ENCODE peak calls at places on chromosomes 6 and 20, in four cellular contexts. O is neural progenitor cell, E is keratinocyte, X is adrenal gland. K is an unnamed sample.

GRCh38 chr6:111843347-111844147 is 29.7 kb downstream of the FYN start:
- DNase-seq in X (peak; percentile 7), O (no peak), E (no peak), K (peak; percentile 45)

GRCh38 chr6:113050010-113050893 is 703.1 kb downstream of the RFPL4B start:
- DNase-seq in O (peak; percentile 8), E (no peak), X (no peak), K (no peak)

GRCh38 chr20:20362774-20363435 is 5.0 kb upstream of the INSM1 start:
- DNase-seq in E (no peak), X (no peak), O (peak; percentile 87), K (no peak)

GRCh38 chr20:63123326-63123725 is 92.6 kb downstream of the YTHDF1 start:
- DNase-seq in X (no peak), O (no peak), E (no peak), K (no peak)

GRCh38 chr6:25138697-25139051 is 140.5 kb upstream of the CARMIL1 start:
- DNase-seq in X (no peak), O (no peak), E (no peak), K (no peak)

GRCh38 chr6:122788663-122789062 is 395 bp upstream of the SMPDL3A start:
- DNase-seq in X (no peak), O (peak; percentile 32), E (no peak), K (no peak)

GRCh38 chr20:19964289-19965263 is 52.6 kb upstream of the NAA20 start:
- DNase-seq in X (peak; percentile 56), O (no peak), E (no peak), K (peak; percentile 72)

GRCh38 chr6:144753023-144753705 is 468.0 kb downstream of the UTRN start:
- DNase-seq in O (no peak), E (no peak), X (no peak), K (no peak)

GRCh38 chr6:97669191-97669651 is 386.2 kb upstream of the MMS22L start:
- DNase-seq in X (peak; percentile 1), E (no peak), O (peak; percentile 62), K (peak; percentile 17)

DNA sequence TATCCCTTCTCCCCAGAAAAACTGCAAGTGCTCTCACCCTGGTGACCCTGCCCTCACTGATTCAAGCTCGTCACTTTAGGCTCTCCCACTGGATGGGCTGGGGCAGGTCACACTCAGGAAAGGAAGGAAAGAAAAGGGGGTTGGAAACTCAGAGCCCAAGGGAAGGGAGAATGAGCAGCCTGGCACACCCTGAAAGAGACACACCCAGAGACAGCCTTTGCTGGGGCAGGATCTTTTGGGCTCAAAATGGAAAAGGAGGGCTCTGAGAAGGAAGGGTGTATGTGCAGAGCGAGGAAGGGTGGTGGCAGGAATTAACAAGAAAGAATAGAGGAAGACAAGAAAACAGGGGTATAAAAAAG is 2.5 kb downstream of the PPP1R18 start:
- DNase-seq in E (no peak), O (no peak), X (no peak), K (no peak)
- H3K4me1 ChIP-seq in E (peaks cover 40% of the 10 kb centered on the region), O (peaks cover 68% of the 10 kb centered on the region), X (peaks cover 53% of the 10 kb centered on the region), K (peaks cover 38% of the 10 kb centered on the region)

GRCh38 chr6:107655245-107655644 is 165.3 kb downstream of the SOBP start:
- DNase-seq in X (no peak), E (no peak), O (peak; percentile 83), K (no peak)
- H3K4me3 ChIP-seq in X (no peak overlapping the region), E (no peak overlapping the region), O (no peak overlapping the region), K (no peak overlapping the region)

GRCh38 chr6:11212625-11213024 is 19.8 kb downstream of the NEDD9 start:
- DNase-seq in X (peak; percentile 47), O (no peak), E (no peak), K (no peak)
- H3K4me1 ChIP-seq in X (peaks cover 19% of the 10 kb centered on the region), O (peaks cover 40% of the 10 kb centered on the region), E (peaks cover 39% of the 10 kb centered on the region), K (peaks cover 52% of the 10 kb centered on the region)

GRCh38 chr6:56841751-56842150 is 113.2 kb upstream of the BEND6 start:
- DNase-seq in X (no peak), O (no peak), E (no peak), K (no peak)
- H3K4me3 ChIP-seq in X (no peak overlapping the region), O (peak overlapping the region; percentile 96), E (no peak overlapping the region), K (no peak overlapping the region)

DNA sequence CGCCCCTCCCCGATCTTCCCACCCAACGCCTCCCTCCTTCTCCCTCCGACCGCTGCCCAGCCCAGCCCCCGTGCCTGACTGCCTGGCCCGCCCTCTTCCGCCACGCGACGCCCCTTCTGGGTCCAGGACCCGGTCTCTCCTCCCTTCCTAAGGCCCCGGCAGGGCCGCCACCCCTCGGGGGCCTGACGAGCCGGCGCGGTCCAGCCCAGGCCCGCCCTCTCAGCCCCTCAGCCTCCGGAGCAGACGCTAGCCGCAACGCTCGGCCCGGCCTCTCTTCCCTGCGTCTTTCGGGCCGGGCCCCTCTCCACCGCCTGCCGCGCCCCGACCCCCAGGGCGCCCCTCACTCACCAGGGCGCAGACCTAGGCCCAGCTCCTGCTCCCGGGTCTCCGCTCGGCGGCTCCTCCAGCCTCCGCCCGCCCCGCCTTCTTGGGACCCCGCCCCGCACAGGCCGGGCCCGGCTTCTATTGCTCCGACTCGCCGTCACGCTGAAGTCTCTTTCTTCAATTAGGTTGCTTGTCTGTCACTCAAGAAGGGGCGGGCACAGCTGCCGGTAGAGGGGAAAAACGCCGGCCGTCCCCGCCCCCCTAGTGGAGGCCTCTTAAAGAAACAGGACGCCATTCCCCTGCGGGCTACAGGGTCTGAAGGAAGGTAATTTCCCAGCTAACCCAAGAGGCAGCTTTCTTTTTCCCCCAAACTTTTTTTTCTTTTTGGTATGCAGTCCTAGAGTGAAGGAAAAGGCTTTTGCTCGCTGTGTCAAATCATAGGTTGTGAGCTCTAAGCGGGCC is at the start of gene ELMO2:
- DNase-seq in O (peak; percentile 99), X (peak; percentile 99), E (peak; percentile 69), K (peak; percentile 99)
- H3K4me1 ChIP-seq in O (peaks cover 13% of the 10 kb centered on the region), X (peaks cover 34% of the 10 kb centered on the region), E (peaks cover 24% of the 10 kb centered on the region), K (peaks cover 34% of the 10 kb centered on the region)

K was measured in testis.